ENCODE peak calls at places on chromosomes 16 and 17, in five cellular contexts. One of them, this sample, is unnamed.

GRCh38 chr16:11791144-11791828 is 5.8 kb downstream of the ZC3H7A start:
- DNase-seq in adrenal gland: no peak
- DNase-seq in colonic mucosa: no peak
- DNase-seq in psoas muscle: no peak
- DNase-seq in CD8-positive, alpha-beta memory T cell: no peak
- DNase-seq in this sample: no peak

GRCh38 chr16:86809458-86809955 is 231.2 kb downstream of the FOXL1 start:
- DNase-seq in adrenal gland: no peak
- DNase-seq in colonic mucosa: no peak
- DNase-seq in psoas muscle: no peak
- DNase-seq in CD8-positive, alpha-beta memory T cell: no peak
- DNase-seq in this sample: no peak

GRCh38 chr17:20156196-20157077 is 147.3 kb downstream of the SPECC1 start:
- DNase-seq in adrenal gland: peak
- DNase-seq in colonic mucosa: peak
- DNase-seq in psoas muscle: peak
- DNase-seq in CD8-positive, alpha-beta memory T cell: peak
- DNase-seq in this sample: peak

GRCh38 chr16:81521141-81521626 is 76.6 kb downstream of the CMIP start:
- DNase-seq in adrenal gland: no peak
- DNase-seq in colonic mucosa: no peak
- DNase-seq in psoas muscle: no peak
- DNase-seq in CD8-positive, alpha-beta memory T cell: peak
- DNase-seq in this sample: no peak

GRCh38 chr17:3953542-3953941 is 10.7 kb downstream of the ATP2A3 start:
- DNase-seq in adrenal gland: no peak
- DNase-seq in colonic mucosa: no peak
- DNase-seq in psoas muscle: no peak
- DNase-seq in CD8-positive, alpha-beta memory T cell: no peak
- DNase-seq in this sample: peak

GRCh38 chr17:62995377-62995885 is 29.4 kb downstream of the TANC2 start:
- DNase-seq in adrenal gland: peak
- DNase-seq in colonic mucosa: no peak
- DNase-seq in psoas muscle: no peak
- DNase-seq in CD8-positive, alpha-beta memory T cell: no peak
- DNase-seq in this sample: no peak

GRCh38 chr17:71535311-71535710 is 585.5 kb upstream of the SOX9 start:
- DNase-seq in adrenal gland: no peak
- DNase-seq in colonic mucosa: no peak
- DNase-seq in psoas muscle: no peak
- DNase-seq in CD8-positive, alpha-beta memory T cell: no peak
- DNase-seq in this sample: no peak

GRCh38 chr16:88437367-88437964 is 15.6 kb upstream of the ZFPM1 start:
- DNase-seq in adrenal gland: no peak
- DNase-seq in colonic mucosa: peak
- DNase-seq in psoas muscle: no peak
- DNase-seq in CD8-positive, alpha-beta memory T cell: peak
- DNase-seq in this sample: no peak

GRCh38 chr17:57068222-57068658 is 16.8 kb upstream of the AKAP1 start:
- DNase-seq in adrenal gland: no peak
- DNase-seq in colonic mucosa: no peak
- DNase-seq in psoas muscle: no peak
- DNase-seq in CD8-positive, alpha-beta memory T cell: no peak
- DNase-seq in this sample: no peak

GRCh38 chr17:45305532-45306087 is 11.2 kb downstream of the MAP3K14 start:
- DNase-seq in adrenal gland: no peak
- DNase-seq in colonic mucosa: no peak
- DNase-seq in psoas muscle: no peak
- DNase-seq in CD8-positive, alpha-beta memory T cell: no peak
- DNase-seq in this sample: no peak

GRCh38 chr16:47872228-47872627 is 283.6 kb downstream of the ABCC12 start:
- DNase-seq in adrenal gland: no peak
- DNase-seq in colonic mucosa: no peak
- DNase-seq in psoas muscle: no peak
- DNase-seq in CD8-positive, alpha-beta memory T cell: no peak
- DNase-seq in this sample: no peak

GRCh38 chr16:1001096-1001495 is 19.5 kb downstream of the SOX8 start:
- DNase-seq in adrenal gland: no peak
- DNase-seq in colonic mucosa: no peak
- DNase-seq in psoas muscle: no peak
- DNase-seq in CD8-positive, alpha-beta memory T cell: no peak
- DNase-seq in this sample: no peak

GRCh38 chr16:4415538-4416199 is 727 bp downstream of the CORO7 start:
- DNase-seq in adrenal gland: peak
- DNase-seq in colonic mucosa: peak
- DNase-seq in psoas muscle: peak
- DNase-seq in CD8-positive, alpha-beta memory T cell: peak
- DNase-seq in this sample: peak

GRCh38 chr17:81398170-81398854 is 3.1 kb downstream of the BAHCC1 start:
- DNase-seq in adrenal gland: no peak
- DNase-seq in colonic mucosa: peak
- DNase-seq in psoas muscle: peak
- DNase-seq in CD8-positive, alpha-beta memory T cell: no peak
- DNase-seq in this sample: no peak

GRCh38 chr17:62967111-62967449 is 1.0 kb downstream of the TANC2 start:
- DNase-seq in adrenal gland: no peak
- DNase-seq in colonic mucosa: no peak
- DNase-seq in psoas muscle: no peak
- DNase-seq in CD8-positive, alpha-beta memory T cell: no peak
- DNase-seq in this sample: no peak

GRCh38 chr17:29622337-29623282 is at the start of gene CORO6:
- DNase-seq in adrenal gland: peak
- DNase-seq in colonic mucosa: peak
- DNase-seq in psoas muscle: peak
- DNase-seq in CD8-positive, alpha-beta memory T cell: peak
- DNase-seq in this sample: peak

GRCh38 chr17:27625856-27626255 is 5.1 kb upstream of the LGALS9 start:
- DNase-seq in adrenal gland: no peak
- DNase-seq in colonic mucosa: no peak
- DNase-seq in psoas muscle: no peak
- DNase-seq in CD8-positive, alpha-beta memory T cell: no peak
- DNase-seq in this sample: no peak

GRCh38 chr17:38654411-38655398 is 20.1 kb downstream of the EPOP start:
- DNase-seq in adrenal gland: no peak
- DNase-seq in colonic mucosa: no peak
- DNase-seq in psoas muscle: no peak
- DNase-seq in CD8-positive, alpha-beta memory T cell: no peak
- DNase-seq in this sample: no peak

GRCh38 chr16:49855822-49856740 is at the start of gene ZNF423:
- DNase-seq in adrenal gland: no peak
- DNase-seq in colonic mucosa: peak
- DNase-seq in psoas muscle: peak
- DNase-seq in CD8-positive, alpha-beta memory T cell: no peak
- DNase-seq in this sample: peak

GRCh38 chr16:72094266-72094610 is 591 bp downstream of the DHX38 start:
- DNase-seq in adrenal gland: no peak
- DNase-seq in colonic mucosa: peak
- DNase-seq in psoas muscle: no peak
- DNase-seq in CD8-positive, alpha-beta memory T cell: no peak
- DNase-seq in this sample: no peak

GRCh38 chr16:5468488-5468887 is 370.9 kb upstream of the EEF2KMT start:
- DNase-seq in adrenal gland: no peak
- DNase-seq in colonic mucosa: no peak
- DNase-seq in psoas muscle: no peak
- DNase-seq in CD8-positive, alpha-beta memory T cell: no peak
- DNase-seq in this sample: no peak

GRCh38 chr16:28991687-28992086 is 6.8 kb downstream of the LAT start:
- DNase-seq in adrenal gland: no peak
- DNase-seq in colonic mucosa: no peak
- DNase-seq in psoas muscle: no peak
- DNase-seq in CD8-positive, alpha-beta memory T cell: no peak
- DNase-seq in this sample: no peak

GRCh38 chr17:3641717-3642486 is 5.3 kb downstream of the CTNS start:
- DNase-seq in adrenal gland: no peak
- DNase-seq in colonic mucosa: no peak
- DNase-seq in psoas muscle: no peak
- DNase-seq in CD8-positive, alpha-beta memory T cell: no peak
- DNase-seq in this sample: no peak

GRCh38 chr17:82003411-82004381 is 19.0 kb downstream of the CENPX start:
- DNase-seq in adrenal gland: peak
- DNase-seq in colonic mucosa: no peak
- DNase-seq in psoas muscle: peak
- DNase-seq in CD8-positive, alpha-beta memory T cell: no peak
- DNase-seq in this sample: peak

GRCh38 chr17:9669551-9670008 is 24.3 kb downstream of the USP43 start:
- DNase-seq in adrenal gland: no peak
- DNase-seq in colonic mucosa: no peak
- DNase-seq in psoas muscle: no peak
- DNase-seq in CD8-positive, alpha-beta memory T cell: no peak
- DNase-seq in this sample: no peak

GRCh38 chr17:27324940-27325339 is 31.0 kb downstream of the WSB1 start:
- DNase-seq in adrenal gland: no peak
- DNase-seq in colonic mucosa: no peak
- DNase-seq in psoas muscle: no peak
- DNase-seq in CD8-positive, alpha-beta memory T cell: no peak
- DNase-seq in this sample: no peak

GRCh38 chr16:30551781-30552180 is 6.4 kb downstream of the ZNF764 start:
- DNase-seq in adrenal gland: no peak
- DNase-seq in colonic mucosa: no peak
- DNase-seq in psoas muscle: no peak
- DNase-seq in CD8-positive, alpha-beta memory T cell: peak
- DNase-seq in this sample: no peak

DNA sequence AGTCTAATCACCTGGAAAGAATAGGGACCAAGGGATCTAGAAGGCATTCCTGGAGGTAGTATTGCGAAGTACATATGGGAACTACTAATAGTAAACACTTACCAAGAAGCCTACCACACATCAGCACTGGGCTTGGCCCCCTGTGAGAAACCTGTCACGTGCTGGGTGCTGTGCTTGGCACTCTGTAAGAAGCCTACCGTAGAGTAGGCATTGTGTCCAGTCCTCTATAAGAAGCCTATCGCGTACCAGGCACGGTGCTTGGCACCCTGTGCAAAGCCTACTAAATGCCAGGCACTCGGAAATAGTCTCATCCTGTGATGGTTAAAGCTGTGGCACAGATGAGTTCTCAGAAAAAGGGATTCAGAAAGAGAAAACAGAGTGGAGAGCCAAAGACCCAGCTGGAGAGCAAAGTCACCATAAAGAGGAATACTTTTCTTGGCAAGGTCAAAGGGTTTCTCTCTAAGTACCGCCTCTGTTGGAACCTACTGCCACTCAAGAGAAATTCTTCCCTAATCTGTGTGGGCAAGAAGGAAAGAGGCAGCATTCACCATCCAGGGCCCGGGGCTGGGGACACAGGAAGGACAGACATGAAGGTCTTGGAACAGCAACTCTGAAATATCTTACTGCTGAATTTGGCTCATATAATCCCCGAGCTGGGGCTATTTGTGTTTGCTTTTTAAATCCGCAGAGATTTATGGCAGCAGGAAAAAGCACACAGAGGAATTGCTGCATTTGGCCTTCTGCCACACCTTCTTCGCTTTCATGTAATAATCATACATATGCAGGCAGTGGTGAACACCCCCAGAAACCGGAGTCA is 81.8 kb downstream of the VAT1L start:
- DNase-seq in adrenal gland: peak
- DNase-seq in colonic mucosa: peak
- DNase-seq in psoas muscle: no peak
- DNase-seq in CD8-positive, alpha-beta memory T cell: no peak
- DNase-seq in this sample: no peak
- H3K27ac ChIP-seq in adrenal gland: no peak
- H3K27ac ChIP-seq in colonic mucosa: no peak
- H3K27ac ChIP-seq in psoas muscle: no peak
- H3K27ac ChIP-seq in CD8-positive, alpha-beta memory T cell: no peak
- H3K27ac ChIP-seq in this sample: no peak

GRCh38 chr16:79076039-79076767 is 524.3 kb downstream of the MAF start:
- DNase-seq in adrenal gland: no peak
- DNase-seq in colonic mucosa: no peak
- DNase-seq in psoas muscle: no peak
- DNase-seq in CD8-positive, alpha-beta memory T cell: no peak
- DNase-seq in this sample: no peak
- H3K27ac ChIP-seq in adrenal gland: no peak
- H3K27ac ChIP-seq in colonic mucosa: no peak
- H3K27ac ChIP-seq in psoas muscle: no peak
- H3K27ac ChIP-seq in CD8-positive, alpha-beta memory T cell: no peak
- H3K27ac ChIP-seq in this sample: no peak

DNA sequence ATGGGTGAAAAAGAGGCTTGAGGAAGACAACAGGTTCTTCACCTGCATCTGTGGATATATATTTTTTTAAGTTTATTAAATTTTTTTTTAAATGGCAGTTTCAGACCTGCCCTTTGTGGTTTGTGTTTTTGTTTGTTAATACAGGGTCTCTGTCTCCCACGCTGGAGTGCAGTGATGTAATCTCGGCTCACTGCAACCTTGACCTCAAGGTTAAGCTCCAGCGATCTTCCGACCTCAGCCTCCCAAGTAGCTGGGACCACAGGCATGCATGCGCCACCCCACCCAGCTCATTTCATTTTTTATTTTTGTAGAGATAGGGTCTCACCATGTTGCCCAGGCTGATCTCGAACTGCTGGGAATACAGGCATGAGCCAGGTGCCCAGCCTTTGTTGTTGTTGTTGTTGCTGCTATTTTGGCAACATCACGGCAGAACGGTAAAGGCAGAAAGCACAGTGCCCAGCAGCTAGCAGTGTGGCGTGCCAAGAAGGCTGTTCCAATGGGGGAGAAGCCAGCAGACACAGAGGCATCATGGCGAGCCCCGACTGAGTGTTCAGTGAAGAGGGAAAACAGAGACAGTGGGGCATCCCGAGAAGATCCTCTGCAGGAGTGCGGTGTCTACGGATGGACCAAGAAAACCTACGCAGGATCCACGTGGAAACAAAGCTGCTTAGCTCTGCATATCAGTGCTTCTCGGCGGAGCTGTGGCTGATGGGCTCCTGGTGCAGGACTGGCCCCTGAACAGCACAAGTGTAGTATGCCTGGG is 19.6 kb downstream of the TMC6 start:
- DNase-seq in adrenal gland: peak
- DNase-seq in colonic mucosa: no peak
- DNase-seq in psoas muscle: no peak
- DNase-seq in CD8-positive, alpha-beta memory T cell: no peak
- DNase-seq in this sample: peak
- H3K27ac ChIP-seq in adrenal gland: no peak
- H3K27ac ChIP-seq in colonic mucosa: no peak
- H3K27ac ChIP-seq in psoas muscle: peak
- H3K27ac ChIP-seq in CD8-positive, alpha-beta memory T cell: no peak
- H3K27ac ChIP-seq in this sample: no peak

GRCh38 chr17:48504953-48505352 is 25.9 kb downstream of the HOXB1 start:
- DNase-seq in adrenal gland: no peak
- DNase-seq in colonic mucosa: no peak
- DNase-seq in psoas muscle: no peak
- DNase-seq in CD8-positive, alpha-beta memory T cell: no peak
- DNase-seq in this sample: no peak
- H3K27ac ChIP-seq in adrenal gland: no peak
- H3K27ac ChIP-seq in colonic mucosa: no peak
- H3K27ac ChIP-seq in psoas muscle: no peak
- H3K27ac ChIP-seq in CD8-positive, alpha-beta memory T cell: no peak
- H3K27ac ChIP-seq in this sample: no peak

DNA sequence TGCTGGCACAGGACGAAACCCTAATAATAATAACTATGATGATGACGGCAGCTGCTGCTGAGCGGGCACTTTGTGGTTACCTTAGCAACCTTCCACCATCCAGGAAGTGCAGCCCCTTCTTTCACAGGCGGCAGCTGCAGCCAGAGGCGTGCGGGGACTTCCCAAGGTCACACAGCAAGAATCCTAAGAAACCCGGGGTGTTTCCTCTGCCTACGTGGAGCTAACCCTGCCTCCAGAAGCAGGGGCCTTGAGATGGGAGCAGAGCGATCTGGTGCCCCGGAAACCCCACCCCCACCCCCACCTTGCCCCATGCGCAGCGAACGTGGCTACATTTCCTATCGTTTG is 22.4 kb upstream of the EIF1 start:
- DNase-seq in adrenal gland: peak
- DNase-seq in colonic mucosa: peak
- DNase-seq in psoas muscle: peak
- DNase-seq in CD8-positive, alpha-beta memory T cell: peak
- DNase-seq in this sample: peak
- H3K27ac ChIP-seq in adrenal gland: peak
- H3K27ac ChIP-seq in colonic mucosa: peak
- H3K27ac ChIP-seq in psoas muscle: peak
- H3K27ac ChIP-seq in CD8-positive, alpha-beta memory T cell: peak
- H3K27ac ChIP-seq in this sample: peak